ENCODE peak calls at places on chromosome 11, in five cellular contexts. A is mammary epithelial cell; H is CD4-positive, alpha-beta memory T cell; I is body of pancreas; F is HAP-1. J is an unnamed sample.

GRCh38 chr11:110130642-110131238 is 37.5 kb downstream of the ZC3H12C start:
- DNase-seq in F (peak; percentile 79), A (peak; percentile 88), I (no peak), H (no peak), J (peak; percentile 91)

GRCh38 chr11:86726118-86726748 is 53.8 kb upstream of the ME3 start:
- DNase-seq in H (no peak), I (no peak), F (no peak), A (peak; percentile 95), J (no peak)

GRCh38 chr11:33735166-33735425 is 1.1 kb downstream of the CD59 start:
- DNase-seq in H (no peak), F (no peak), A (no peak), I (no peak), J (peak; percentile 21)

GRCh38 chr11:70471254-70471653 is 72.9 kb downstream of the CTTN start:
- DNase-seq in A (no peak), I (no peak), H (no peak), F (peak; percentile 70), J (peak; percentile 34)

GRCh38 chr11:76578655-76579046 is 91.9 kb downstream of the LRRC32 start:
- DNase-seq in H (no peak), I (no peak), A (no peak), F (no peak), J (peak; percentile 14)

GRCh38 chr11:24511518-24511917 is 14.7 kb downstream of the LUZP2 start:
- DNase-seq in H (no peak), A (no peak), I (no peak), F (no peak), J (no peak)

GRCh38 chr11:107370390-107370789 is 87.2 kb downstream of the CWF19L2 start:
- DNase-seq in H (no peak), F (no peak), I (no peak), A (no peak), J (no peak)

GRCh38 chr11:17445240-17445795 is 31.3 kb downstream of the ABCC8 start:
- DNase-seq in H (no peak), I (no peak), F (no peak), A (no peak), J (no peak)

GRCh38 chr11:133936136-133936535 is 20.6 kb downstream of the IGSF9B start:
- DNase-seq in H (no peak), A (no peak), F (no peak), I (no peak), J (no peak)
- H3K36me3 ChIP-seq in H (no peaks in the 10 kb centered on the region), A (no peaks in the 10 kb centered on the region), F (no peaks in the 10 kb centered on the region), I (no peaks in the 10 kb centered on the region), J (no peaks in the 10 kb centered on the region)

DNA sequence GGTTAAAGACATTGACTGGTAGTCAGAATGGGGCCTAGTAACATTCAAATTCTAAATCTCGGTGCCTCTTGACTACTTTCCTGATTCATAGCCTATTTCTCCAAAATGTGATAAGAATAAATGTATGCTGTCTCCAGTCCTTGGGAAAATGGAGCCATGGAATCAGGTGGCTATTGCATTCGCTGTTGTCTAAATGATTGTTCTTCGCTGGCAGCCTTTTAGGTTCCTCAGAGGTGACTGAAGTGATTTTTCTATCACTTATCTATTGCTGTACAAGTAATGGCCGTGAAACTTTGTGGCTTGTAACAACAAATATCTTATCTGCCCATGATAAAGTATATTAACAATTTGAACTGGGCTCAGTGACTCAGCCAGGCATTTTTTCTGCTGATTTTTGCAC is 15.4 kb downstream of the SRPRA start:
- DNase-seq in A (no peak), H (no peak), F (no peak), I (no peak), J (no peak)
- H3K36me3 ChIP-seq in A (peaks cover 11% of the 10 kb centered on the region), H (no peaks in the 10 kb centered on the region), F (peaks cover 15% of the 10 kb centered on the region), I (no peaks in the 10 kb centered on the region), J (peaks cover 2% of the 10 kb centered on the region)

GRCh38 chr11:125479113-125479512 is 17.0 kb downstream of the FEZ1 start:
- DNase-seq in F (no peak), A (no peak), H (no peak), I (no peak), J (no peak)
- H3K36me3 ChIP-seq in F (peaks cover 11% of the 10 kb centered on the region), A (peaks cover 17% of the 10 kb centered on the region), H (no peaks in the 10 kb centered on the region), I (no peaks in the 10 kb centered on the region), J (no peaks in the 10 kb centered on the region)

DNA sequence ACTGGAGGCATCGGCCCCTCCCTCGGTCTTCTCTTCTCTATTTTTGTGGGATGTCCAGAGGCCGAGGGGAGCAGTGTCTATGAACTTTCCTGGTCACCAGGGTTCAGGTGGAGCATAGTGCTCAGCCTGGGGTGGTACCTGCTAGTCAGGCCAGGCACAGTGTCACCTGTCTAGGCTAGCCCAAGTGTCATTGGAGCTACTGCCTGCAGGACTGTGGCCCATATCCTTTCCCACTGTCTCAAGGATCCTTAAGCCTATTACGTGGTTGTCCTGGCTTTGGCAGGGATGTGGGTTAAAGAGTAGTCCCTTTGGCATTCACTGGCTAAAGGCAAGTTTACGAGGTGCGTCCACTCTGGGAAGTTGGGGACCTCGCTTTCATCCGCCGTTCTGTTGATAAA is 9.3 kb downstream of the RBM14 start:
- DNase-seq in F (no peak), A (no peak), I (no peak), H (no peak), J (no peak)
- H3K36me3 ChIP-seq in F (peaks cover 96% of the 10 kb centered on the region), A (peaks cover 50% of the 10 kb centered on the region), I (peaks cover 27% of the 10 kb centered on the region), H (peaks cover 68% of the 10 kb centered on the region), J (peaks cover 86% of the 10 kb centered on the region)

DNA sequence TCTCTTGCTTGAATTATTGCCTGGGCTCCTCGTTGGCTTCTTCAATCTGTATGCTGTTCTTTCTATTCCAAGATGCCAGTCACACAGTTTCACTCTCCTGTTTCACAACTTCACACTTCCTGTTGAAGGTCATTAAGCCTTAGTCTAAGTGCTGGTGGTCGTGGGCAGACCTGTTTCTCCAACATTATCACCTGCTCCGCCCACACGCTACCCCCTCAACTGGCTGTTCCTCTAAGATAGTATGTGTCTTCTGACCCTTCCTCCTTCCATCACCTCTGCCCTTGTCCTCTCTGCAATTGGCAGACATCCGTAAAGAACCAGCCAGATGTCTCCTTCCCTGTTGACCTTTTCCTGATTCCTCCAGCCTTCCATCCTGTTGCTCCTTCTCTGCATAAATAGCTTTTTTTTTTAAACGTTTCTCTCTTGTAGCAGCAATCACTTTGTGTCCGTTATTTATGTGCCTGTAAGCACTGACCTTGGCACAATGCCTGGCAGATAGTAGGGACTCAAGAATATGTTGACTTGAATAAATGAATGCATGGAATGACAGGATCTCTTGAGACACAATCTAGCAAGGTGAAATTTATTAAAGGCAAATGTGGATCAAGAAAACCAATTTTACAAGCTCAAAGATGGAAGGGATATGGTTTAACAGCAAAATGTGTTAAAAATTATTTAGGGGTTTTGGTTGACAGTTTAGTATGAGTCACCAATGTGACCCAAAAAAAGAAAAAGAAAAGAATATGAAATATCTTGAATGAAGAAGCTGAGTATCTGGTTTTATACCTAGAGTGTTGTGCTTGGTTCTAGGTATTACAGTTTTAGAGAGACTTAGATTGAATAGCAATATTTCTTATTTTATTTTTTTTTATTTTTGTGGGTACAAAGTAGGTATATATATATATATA is 12.6 kb downstream of the DIXDC1 start:
- DNase-seq in I (no peak), H (no peak), F (no peak), A (no peak), J (no peak)
- H3K36me3 ChIP-seq in I (no peaks in the 10 kb centered on the region), H (no peaks in the 10 kb centered on the region), F (no peaks in the 10 kb centered on the region), A (no peaks in the 10 kb centered on the region), J (no peaks in the 10 kb centered on the region)

GRCh38 chr11:2538951-2539735 is 94.3 kb downstream of the KCNQ1 start:
- DNase-seq in A (no peak), F (no peak), I (peak; percentile 8), H (no peak), J (no peak)
- H3K36me3 ChIP-seq in A (no peaks in the 10 kb centered on the region), F (no peaks in the 10 kb centered on the region), I (no peaks in the 10 kb centered on the region), H (no peaks in the 10 kb centered on the region), J (no peaks in the 10 kb centered on the region)

GRCh38 chr11:72006309-72007088 is 7.8 kb downstream of the IL18BP start:
- DNase-seq in H (no peak), F (no peak), I (no peak), A (no peak), J (no peak)

GRCh38 chr11:72007089-72007476 is 8.4 kb downstream of the IL18BP start:
- DNase-seq in I (no peak), A (no peak), H (no peak), F (no peak), J (no peak)

GRCh38 chr11:72004515-72005346 is 6.0 kb downstream of the IL18BP start:
- DNase-seq in F (no peak), H (no peak), A (no peak), I (no peak), J (no peak)

GRCh38 chr11:72003776-72004171 is 5.1 kb downstream of the IL18BP start:
- DNase-seq in H (no peak), I (no peak), F (no peak), A (no peak), J (no peak)

GRCh38 chr11:72005347-72006260 is 6.9 kb downstream of the IL18BP start:
- DNase-seq in F (no peak), I (no peak), H (no peak), A (no peak), J (no peak)
- H3K36me3 ChIP-seq in F (peaks cover 77% of the 10 kb centered on the region), I (peaks cover 54% of the 10 kb centered on the region), H (peaks cover 86% of the 10 kb centered on the region), A (peaks cover 50% of the 10 kb centered on the region), J (peaks cover 78% of the 10 kb centered on the region)

DNA sequence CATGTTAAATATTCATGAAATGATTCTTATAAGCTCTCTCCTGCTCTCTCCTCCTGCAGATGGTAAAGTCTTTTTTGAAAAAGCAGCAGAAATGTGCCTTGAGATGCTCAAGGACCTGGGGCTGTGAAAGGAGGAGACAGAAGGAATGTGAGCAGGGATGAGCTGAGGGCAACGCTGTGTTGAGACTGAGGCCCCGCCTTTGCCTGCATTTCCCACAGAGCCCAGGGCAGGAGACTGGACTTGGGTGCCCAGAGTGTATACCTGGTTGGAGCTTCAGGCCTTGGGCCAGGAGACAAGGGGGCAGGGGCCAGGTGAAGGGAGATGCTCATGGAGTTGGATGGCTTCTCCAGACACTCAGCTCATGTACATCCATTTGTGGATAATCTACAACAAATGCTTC is 39.2 kb downstream of the CEP164 start:
- DNase-seq in I (no peak), A (no peak), H (no peak), F (no peak), J (no peak)
- H3K36me3 ChIP-seq in I (no peaks in the 10 kb centered on the region), A (peaks cover 14% of the 10 kb centered on the region), H (peaks cover 22% of the 10 kb centered on the region), F (peaks cover 34% of the 10 kb centered on the region), J (no peaks in the 10 kb centered on the region)